ENCODE peak calls at places on chromosomes 2 and 18, in four cellular contexts. S is epithelial cell of esophagus, G is brain microvascular endothelial cell, H is uterus. U is an unnamed sample.

GRCh38 chr2:54073796-54074195 is 41.6 kb upstream of the ACYP2 start:
- DNase-seq in S (peak), G (peak), H (no peak), U (no peak)

GRCh38 chr2:119248311-119248710 is 24.7 kb downstream of the STEAP3 start:
- DNase-seq in S (peak), G (peak), H (no peak), U (no peak)

GRCh38 chr2:10269291-10269690 is 33.4 kb upstream of the HPCAL1 start:
- DNase-seq in S (no peak), G (no peak), H (no peak), U (no peak)

GRCh38 chr2:178385595-178386148 is 65.3 kb downstream of the PRKRA start:
- DNase-seq in S (no peak), G (no peak), H (no peak), U (no peak)

GRCh38 chr2:111618577-111618930 is 265.4 kb downstream of the ANAPC1 start:
- DNase-seq in S (no peak), G (no peak), H (no peak), U (no peak)

GRCh38 chr2:190804182-190804795 is 76.3 kb upstream of the GLS start:
- DNase-seq in S (peak), G (peak), H (no peak), U (no peak)

GRCh38 chr2:165852394-165852793 is 58.3 kb upstream of the GALNT3 start:
- DNase-seq in S (no peak), G (no peak), H (no peak), U (no peak)

GRCh38 chr18:2108581-2108980 is 462.7 kb downstream of the METTL4 start:
- DNase-seq in S (no peak), G (peak), H (no peak), U (no peak)

GRCh38 chr18:3177902-3178687 is 41.7 kb downstream of the MYOM1 start:
- DNase-seq in S (no peak), G (no peak), H (peak), U (no peak)

GRCh38 chr2:42598656-42599267 is 30.3 kb downstream of the MTA3 start:
- DNase-seq in S (no peak), G (no peak), H (no peak), U (no peak)

GRCh38 chr18:41326311-41326710 is 628.7 kb upstream of the PIK3C3 start:
- DNase-seq in S (peak), G (peak), H (no peak), U (no peak)

GRCh38 chr2:234193977-234194563 is 143.6 kb downstream of the SPP2 start:
- DNase-seq in S (no peak), G (no peak), H (no peak), U (no peak)

GRCh38 chr2:44596537-44597320 is 235.0 kb downstream of the CAMKMT start:
- DNase-seq in S (no peak), G (no peak), H (no peak), U (no peak)

GRCh38 chr2:63059434-63060078 is 8.9 kb downstream of the OTX1 start:
- DNase-seq in S (no peak), G (no peak), H (no peak), U (no peak)

GRCh38 chr2:137968477-137969417 is 4.5 kb downstream of the HNMT start:
- DNase-seq in S (no peak), G (no peak), H (no peak), U (no peak)

GRCh38 chr18:48781041-48781989 is 169.4 kb downstream of the SMAD7 start:
- DNase-seq in S (no peak), G (peak), H (peak), U (no peak)

GRCh38 chr2:85648619-85649018 is 19.4 kb downstream of the SFTPB start:
- DNase-seq in S (peak), G (peak), H (no peak), U (no peak)

GRCh38 chr18:13836559-13836958 is 12.6 kb downstream of the MC5R start:
- DNase-seq in S (no peak), G (no peak), H (no peak), U (no peak)

GRCh38 chr2:10864888-10865551 is 46.7 kb upstream of the KCNF1 start:
- DNase-seq in S (no peak), G (no peak), H (no peak), U (no peak)

GRCh38 chr2:2655451-2655850 is 324.4 kb upstream of the MYT1L start:
- DNase-seq in S (no peak), G (no peak), H (no peak), U (no peak)

GRCh38 chr2:8251291-8251690 is 430.6 kb upstream of the ID2 start:
- DNase-seq in S (no peak), G (no peak), H (no peak), U (no peak)

GRCh38 chr2:238380785-238381184 is 45.9 kb upstream of the ASB1 start:
- DNase-seq in S (peak), G (no peak), H (no peak), U (peak)

GRCh38 chr18:2410688-2411087 is 160.6 kb downstream of the METTL4 start:
- DNase-seq in S (peak), G (peak), H (no peak), U (no peak)

GRCh38 chr2:27135471-27135955 is 1.1 kb upstream of the PREB start:
- DNase-seq in S (no peak), G (no peak), H (no peak), U (no peak)

GRCh38 chr2:239945751-239946569 is 79.2 kb downstream of the NDUFA10 start:
- DNase-seq in S (no peak), G (no peak), H (peak), U (no peak)

DNA sequence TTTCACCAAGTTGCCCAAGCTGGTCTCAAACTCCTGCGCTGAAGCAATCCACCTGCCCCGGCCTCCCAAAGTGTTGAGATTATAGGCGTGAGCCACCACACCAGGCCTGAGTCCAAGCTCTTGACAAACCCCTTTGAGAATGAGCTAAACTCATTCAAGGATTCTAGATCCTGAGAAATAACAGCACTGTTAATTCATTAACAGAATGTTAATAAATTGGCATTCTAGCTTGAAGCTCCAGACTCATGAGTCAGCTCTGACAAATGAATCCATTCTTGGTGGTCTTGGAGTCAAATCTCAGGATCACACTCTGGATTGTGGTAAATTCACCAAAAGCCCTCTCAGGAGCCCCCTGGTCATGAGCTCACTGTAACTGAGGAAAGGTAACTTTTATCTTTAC is 1.8 kb downstream of the NARS1 start:
- DNase-seq in S (no peak), G (no peak), H (no peak), U (no peak)
- H3K4me3 ChIP-seq in S (no peak), G (no peak), H (no peak), U (no peak)

GRCh38 chr2:175312137-175312536 is 130.6 kb upstream of the ATP5MC3 start:
- DNase-seq in S (no peak), G (no peak), H (no peak), U (no peak)

GRCh38 chr2:175308005-175308404 is 126.5 kb upstream of the ATP5MC3 start:
- DNase-seq in S (no peak), G (no peak), H (no peak), U (no peak)

GRCh38 chr2:175304541-175304940 is 123.0 kb upstream of the ATP5MC3 start:
- DNase-seq in S (no peak), G (no peak), H (no peak), U (no peak)

GRCh38 chr2:175310813-175311504 is 129.4 kb upstream of the ATP5MC3 start:
- DNase-seq in S (no peak), G (no peak), H (no peak), U (no peak)

DNA sequence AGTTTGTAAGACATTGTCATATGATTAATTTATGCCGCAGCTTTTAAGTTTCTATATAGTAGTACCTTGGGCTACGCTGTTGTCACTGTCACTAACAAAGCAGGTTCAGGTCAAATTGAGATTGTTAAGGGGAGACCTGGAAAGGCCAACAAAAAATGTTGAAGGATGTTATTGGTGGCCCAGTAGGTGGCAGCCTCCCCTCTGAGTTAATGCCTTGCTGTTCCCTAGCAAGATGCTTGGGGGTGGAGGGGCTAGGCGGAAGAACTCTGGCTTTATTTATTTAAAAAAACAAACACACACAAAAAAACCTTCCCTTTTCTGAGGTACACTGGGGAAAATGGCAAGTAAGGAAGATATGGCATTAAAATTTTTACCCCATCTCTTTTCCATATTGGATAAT is 128.3 kb upstream of the ATP5MC3 start:
- DNase-seq in S (peak), G (peak), H (no peak), U (peak)
- TF ChIP-seq CTCF in S (peak), G (peak), H (no peak), U (peak)

GRCh38 chr2:222290691-222291484 is 7.9 kb downstream of the PAX3 start:
- DNase-seq in S (no peak), G (no peak), H (no peak), U (no peak)
- H3K4me3 ChIP-seq in S (no peak), G (peak), H (no peak), U (no peak)

DNA sequence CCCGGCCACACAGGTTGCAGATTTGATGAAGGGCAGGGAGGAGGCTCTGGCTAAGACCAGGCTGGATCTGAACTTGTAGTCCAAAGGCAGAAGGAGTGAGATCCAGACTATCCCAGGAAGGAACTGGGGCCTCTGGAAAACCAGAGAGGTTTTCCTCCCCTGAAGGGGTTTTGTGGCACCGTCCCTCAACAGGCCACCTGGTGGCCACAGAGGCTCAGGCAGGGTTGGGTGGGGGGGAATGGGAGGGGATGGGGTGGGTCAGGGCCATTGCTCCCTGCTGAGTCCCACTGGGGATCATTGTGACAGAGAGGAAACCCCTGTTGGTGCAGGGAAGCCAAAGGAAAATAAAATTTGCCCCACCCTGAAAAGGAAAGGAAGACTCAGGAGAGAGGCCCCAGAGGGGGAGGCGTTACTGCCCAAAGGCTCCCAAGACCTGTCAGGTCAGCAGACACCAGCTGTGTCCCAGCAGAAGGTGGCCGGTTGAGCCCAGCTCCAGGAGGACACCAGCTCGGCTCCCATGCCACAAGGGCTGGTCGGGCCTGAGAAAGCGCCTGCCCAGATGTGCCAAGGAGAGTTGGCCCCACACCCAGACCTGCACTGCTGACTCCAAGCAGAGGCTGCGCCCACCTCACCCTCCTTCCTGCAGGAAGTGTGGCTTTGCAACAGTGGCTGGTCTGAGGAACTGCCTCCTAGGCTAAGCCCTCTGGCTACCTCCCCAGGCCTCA is 37.3 kb upstream of the PTMA start:
- DNase-seq in S (no peak), G (no peak), H (no peak), U (no peak)
- TF ChIP-seq CTCF in S (peak), G (peak), H (no peak), U (peak)

GRCh38 chr2:144498215-144498614 is 21.7 kb downstream of the ZEB2 start:
- DNase-seq in S (no peak), G (no peak), H (no peak), U (no peak)

GRCh38 chr2:144493027-144493809 is 26.7 kb downstream of the ZEB2 start:
- DNase-seq in S (no peak), G (no peak), H (no peak), U (no peak)

GRCh38 chr2:144496660-144497598 is 23.0 kb downstream of the ZEB2 start:
- DNase-seq in S (no peak), G (no peak), H (no peak), U (peak)

GRCh38 chr2:144496067-144496466 is 23.9 kb downstream of the ZEB2 start:
- DNase-seq in S (no peak), G (no peak), H (no peak), U (no peak)

DNA sequence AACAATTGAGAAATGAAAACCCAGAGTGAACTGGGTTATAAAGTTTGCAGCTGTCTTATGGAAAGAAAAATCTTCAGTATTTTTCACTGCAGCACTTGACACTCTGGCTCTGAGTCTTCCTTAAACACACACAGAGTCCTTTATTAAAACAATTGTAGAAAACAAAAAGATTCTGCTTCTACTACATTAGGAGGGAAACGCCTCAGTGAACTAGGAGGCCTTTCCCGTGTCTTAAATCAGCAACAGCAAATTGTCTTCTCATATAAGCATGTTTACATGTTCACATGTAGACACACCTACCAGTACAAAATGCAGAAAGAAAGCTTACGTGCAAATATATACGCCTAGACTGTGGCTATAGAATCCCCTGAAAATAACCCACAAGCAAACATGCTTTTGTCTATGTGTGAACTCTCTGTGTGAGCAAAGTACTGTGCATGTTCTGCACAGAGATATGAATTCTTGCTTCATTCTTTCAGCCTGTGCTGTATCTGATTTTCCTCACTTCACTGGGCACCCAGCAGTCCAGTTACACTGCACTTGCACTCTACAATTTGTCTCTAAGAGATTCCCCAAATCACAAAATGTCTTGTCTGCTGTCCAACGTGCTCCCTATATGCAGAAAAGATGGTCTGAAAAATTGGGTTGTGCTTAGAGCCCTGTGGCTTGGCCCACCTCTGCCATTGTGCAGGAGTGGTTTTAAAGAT is 24.5 kb downstream of the ZEB2 start:
- DNase-seq in S (no peak), G (no peak), H (no peak), U (no peak)
- H3K4me3 ChIP-seq in S (no peak), G (no peak), H (no peak), U (no peak)

GRCh38 chr2:217947341-217948316 is 55.2 kb downstream of the TNS1 start:
- DNase-seq in S (no peak), G (no peak), H (peak), U (no peak)
- TF ChIP-seq CTCF in S (peak), G (peak), H (no peak), U (peak)

DNA sequence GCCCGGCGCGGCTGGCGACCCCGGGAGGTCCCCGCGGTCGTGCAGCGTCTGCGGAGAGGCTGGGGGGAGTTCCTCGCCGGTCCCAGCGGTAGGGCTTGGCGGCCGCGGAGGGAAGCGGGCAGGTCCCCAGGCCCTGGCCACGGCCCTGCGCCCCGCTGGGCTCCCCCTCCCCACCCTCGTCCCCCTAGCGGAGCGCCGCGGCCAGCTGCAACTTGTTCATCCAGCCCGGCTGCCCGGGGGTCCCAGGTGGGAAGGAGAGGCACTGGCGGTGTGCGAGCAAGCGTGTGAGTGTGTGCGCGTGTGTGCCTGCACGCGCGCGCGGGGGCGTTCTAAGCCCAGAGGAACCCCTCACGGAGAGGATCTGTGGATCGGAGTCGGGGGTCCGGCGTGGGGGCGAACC is 1.3 kb downstream of the PTPRM start:
- DNase-seq in S (peak), G (no peak), H (peak), U (no peak)
- H3K4me3 ChIP-seq in S (peak), G (peak), H (peak), U (peak)

GRCh38 chr18:23503038-23503966 is at the start of gene RMC1:
- DNase-seq in S (peak), G (peak), H (peak), U (peak)
- TF ChIP-seq CTCF in S (peak), G (peak), H (peak), U (no peak)

GRCh38 chr18:77099501-77100370 is 32.8 kb downstream of the MBP start:
- DNase-seq in S (no peak), G (no peak), H (no peak), U (no peak)

GRCh38 chr18:77102246-77103040 is 30.1 kb downstream of the MBP start:
- DNase-seq in S (peak), G (peak), H (no peak), U (no peak)

GRCh38 chr18:77103181-77103875 is 29.3 kb downstream of the MBP start:
- DNase-seq in S (no peak), G (peak), H (no peak), U (no peak)

GRCh38 chr18:77100751-77101355 is 31.7 kb downstream of the MBP start:
- DNase-seq in S (peak), G (no peak), H (no peak), U (no peak)

GRCh38 chr18:77101410-77102245 is 31.0 kb downstream of the MBP start:
- DNase-seq in S (peak), G (peak), H (peak), U (no peak)
- H3K4me3 ChIP-seq in S (peak), G (peak), H (no peak), U (no peak)

U was measured in LNCaP clone FGC.